ENCODE peak calls at places on chromosomes 4 and X, in four cellular contexts. Q is smooth muscle cell of the brain vasculature, M is NCI-H345, I is amygdala. G is an unnamed sample.
A peak's percentile ranks its signal among the peaks of the same experiment; 100 is the strongest.

GRCh38 chr4:47418147-47418546 is 45.4 kb downstream of the COMMD8 start:
- DNase-seq in Q (no peak), I (no peak), M (no peak), G (no peak)

GRCh38 chr4:60724623-60725022 is 475.5 kb upstream of the ADGRL3 start:
- DNase-seq in M (no peak), Q (no peak), I (no peak), G (no peak)

GRCh38 chrX:13101439-13102139 is 57.2 kb upstream of the FAM9C start:
- DNase-seq in Q (no peak), I (no peak), M (no peak), G (no peak)

GRCh38 chr4:7649741-7650531 is 215.2 kb upstream of the PSAPL1 start:
- DNase-seq in Q (peak; percentile 53), M (no peak), I (no peak), G (no peak)

GRCh38 chr4:73019462-73020047 is 50.0 kb downstream of the COX18 start:
- DNase-seq in M (peak; percentile 35), Q (peak; percentile 21), I (no peak), G (peak; percentile 7)

GRCh38 chr4:3262208-3263052 is 13.5 kb downstream of the MSANTD1 start:
- DNase-seq in Q (no peak), M (no peak), I (no peak), G (no peak)

GRCh38 chrX:18173494-18174180 is 47.0 kb downstream of the BEND2 start:
- DNase-seq in Q (no peak), M (peak; percentile 93), I (no peak), G (no peak)

GRCh38 chr4:153480704-153481103 is 14.5 kb downstream of the TMEM131L start:
- DNase-seq in M (no peak), Q (no peak), I (no peak), G (no peak)

G was measured in naive B cell.